ENCODE peak calls at places on chromosomes 13 and 19, in six cellular contexts. H is lower lobe of right lung, P is AG04450, F is psoas muscle, Y is hepatocyte, K is neural progenitor cell. N is an unnamed sample. For H3K9me3, the result is how much of the 10 kb centered on the place peaks cover.

GRCh38 chr13:25908390-25908789 is 143.4 kb downstream of the SHISA2 start:
- DNase-seq in H (no peak), P (no peak), F (no peak), Y (no peak), K (peak), N (no peak)

GRCh38 chr19:3099347-3100145 is 5.4 kb downstream of the GNA11 start:
- DNase-seq in H (no peak), P (no peak), F (no peak), Y (no peak), K (no peak), N (no peak)

GRCh38 chr19:17323274-17323972 is 11.2 kb downstream of the ANO8 start:
- DNase-seq in H (no peak), P (no peak), F (no peak), Y (no peak), K (no peak), N (no peak)

GRCh38 chr19:48935864-48936263 is 2.4 kb downstream of the DHDH start:
- DNase-seq in H (no peak), P (no peak), F (no peak), Y (no peak), K (no peak), N (no peak)

GRCh38 chr19:30113182-30113581 is 171.1 kb downstream of the URI1 start:
- DNase-seq in H (no peak), P (no peak), F (no peak), Y (no peak), K (no peak), N (no peak)

GRCh38 chr13:55728229-55728628 is 1412.5 kb upstream of the PRR20A start:
- DNase-seq in H (no peak), P (no peak), F (no peak), Y (no peak), K (no peak), N (no peak)

GRCh38 chr13:113562866-113563265 is 21.7 kb upstream of the TFDP1 start:
- DNase-seq in H (peak), P (no peak), F (no peak), Y (no peak), K (no peak), N (no peak)

GRCh38 chr13:78700121-78700910 is 41.4 kb upstream of the OBI1 start:
- DNase-seq in H (no peak), P (no peak), F (no peak), Y (no peak), K (no peak), N (no peak)

GRCh38 chr19:37803250-37803854 is 24.0 kb upstream of the ZNF573 start:
- DNase-seq in H (no peak), P (no peak), F (no peak), Y (no peak), K (no peak), N (no peak)

GRCh38 chr13:48258002-48258401 is 25.0 kb downstream of the ITM2B start:
- DNase-seq in H (no peak), P (no peak), F (no peak), Y (no peak), K (no peak), N (no peak)

GRCh38 chr19:29771708-29772415 is 39.9 kb upstream of the CCNE1 start:
- DNase-seq in H (no peak), P (peak), F (peak), Y (peak), K (peak), N (peak)

GRCh38 chr19:9144920-9145319 is 4.7 kb downstream of the ZNF317 start:
- DNase-seq in H (no peak), P (no peak), F (no peak), Y (no peak), K (no peak), N (no peak)

GRCh38 chr19:17796838-17797168 is 1.9 kb downstream of the B3GNT3 start:
- DNase-seq in H (no peak), P (no peak), F (no peak), Y (no peak), K (peak), N (no peak)

GRCh38 chr13:108227651-108228272 is 9.6 kb downstream of the ABHD13 start:
- DNase-seq in H (no peak), P (no peak), F (no peak), Y (peak), K (peak), N (no peak)

GRCh38 chr13:99746857-99747710 is 224.5 kb downstream of the ZIC5 start:
- DNase-seq in H (no peak), P (no peak), F (no peak), Y (no peak), K (peak), N (peak)

GRCh38 chr19:50998686-50999085 is 2.7 kb downstream of the KLK8 start:
- DNase-seq in H (no peak), P (no peak), F (no peak), Y (no peak), K (no peak), N (no peak)

GRCh38 chr13:109156181-109156935 is 526.9 kb downstream of the MYO16 start:
- DNase-seq in H (no peak), P (peak), F (no peak), Y (no peak), K (no peak), N (no peak)

GRCh38 chr13:24802074-24802473 is 38.1 kb downstream of the RNF17 start:
- DNase-seq in H (no peak), P (no peak), F (no peak), Y (no peak), K (no peak), N (no peak)

GRCh38 chr19:28468701-28469459 is 744.1 kb downstream of the UQCRFS1 start:
- DNase-seq in H (peak), P (no peak), F (no peak), Y (peak), K (peak), N (no peak)

GRCh38 chr13:21354721-21355120 is 104.4 kb downstream of the ZDHHC20 start:
- DNase-seq in H (no peak), P (no peak), F (no peak), Y (no peak), K (no peak), N (no peak)

GRCh38 chr13:102394158-102395053 is 7.4 kb downstream of the FGF14 start:
- DNase-seq in H (peak), P (peak), F (peak), Y (peak), K (peak), N (peak)

GRCh38 chr13:98143157-98143553 is 261 bp downstream of the FARP1 start:
- DNase-seq in H (peak), P (no peak), F (no peak), Y (no peak), K (no peak), N (no peak)

GRCh38 chr13:110119943-110120905 is 186.7 kb downstream of the COL4A1 start:
- DNase-seq in H (no peak), P (no peak), F (no peak), Y (no peak), K (no peak), N (no peak)

GRCh38 chr19:336067-336614 is 8.5 kb downstream of the MIER2 start:
- DNase-seq in H (no peak), P (no peak), F (no peak), Y (no peak), K (no peak), N (no peak)

GRCh38 chr13:73038064-73038463 is 20.7 kb upstream of the KLF5 start:
- DNase-seq in H (no peak), P (no peak), F (no peak), Y (no peak), K (no peak), N (no peak)

GRCh38 chr13:73035660-73036059 is 23.1 kb upstream of the KLF5 start:
- DNase-seq in H (no peak), P (no peak), F (no peak), Y (peak), K (no peak), N (no peak)

GRCh38 chr13:73039201-73040108 is 19.4 kb upstream of the KLF5 start:
- DNase-seq in H (no peak), P (no peak), F (no peak), Y (no peak), K (no peak), N (no peak)

GRCh38 chr13:73034901-73035300 is 23.9 kb upstream of the KLF5 start:
- DNase-seq in H (no peak), P (no peak), F (no peak), Y (no peak), K (no peak), N (no peak)

DNA sequence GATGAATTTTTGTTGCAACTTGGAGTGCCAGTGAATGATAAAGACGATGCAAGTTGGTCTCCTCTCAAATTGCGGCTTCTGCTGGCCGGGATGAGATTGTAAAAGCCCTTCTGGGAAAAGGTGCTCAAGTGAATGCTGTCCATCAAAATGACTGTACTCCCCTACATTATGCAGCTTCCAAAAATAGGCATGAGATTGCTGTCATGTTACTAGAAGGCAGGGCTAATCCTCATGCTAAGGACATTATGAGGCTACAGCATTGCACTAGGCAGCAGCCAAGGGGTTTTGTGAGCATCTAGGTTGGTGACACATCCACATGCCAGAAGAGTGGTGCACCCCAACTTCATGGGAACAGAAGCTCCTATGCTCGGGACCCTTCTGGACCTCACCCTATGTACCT is 22.2 kb upstream of the KLF5 start:
- DNase-seq in H (no peak), P (no peak), F (no peak), Y (no peak), K (no peak), N (no peak)
- H3K9me3 ChIP-seq in H (under half), P (under half), F (under half), Y (under half), K (under half), N (under half)

GRCh38 chr13:19074519-19074918 is 107.1 kb downstream of the TUBA3C start:
- DNase-seq in H (no peak), P (no peak), F (no peak), Y (no peak), K (no peak), N (no peak)

GRCh38 chr13:19071161-19071936 is 110.3 kb downstream of the TUBA3C start:
- DNase-seq in H (no peak), P (no peak), F (no peak), Y (no peak), K (no peak), N (no peak)

GRCh38 chr13:19070398-19070735 is 111.3 kb downstream of the TUBA3C start:
- DNase-seq in H (no peak), P (no peak), F (no peak), Y (no peak), K (no peak), N (no peak)

GRCh38 chr13:19069684-19070397 is 111.8 kb downstream of the TUBA3C start:
- DNase-seq in H (no peak), P (no peak), F (no peak), Y (no peak), K (no peak), N (no peak)

DNA sequence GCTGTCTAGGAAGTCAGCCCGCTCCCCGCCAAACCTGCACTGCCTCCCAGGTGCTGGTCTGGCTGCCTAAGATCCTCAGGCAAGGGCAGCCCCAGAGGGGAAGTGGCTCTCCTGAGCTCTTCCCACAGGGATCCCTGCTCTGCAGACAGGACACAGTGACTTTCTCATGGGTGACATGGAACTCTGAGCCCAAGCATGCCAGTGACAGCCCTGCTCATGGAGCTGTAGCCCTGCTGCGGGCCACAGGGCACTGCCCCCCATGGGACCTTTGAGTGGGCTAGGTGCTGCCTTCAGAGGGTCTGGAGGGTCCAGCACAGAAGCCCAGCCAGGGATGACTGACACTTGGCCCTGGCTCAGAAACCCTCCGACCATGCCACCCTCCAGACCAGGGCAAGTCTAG is 109.1 kb downstream of the TUBA3C start:
- DNase-seq in H (peak), P (no peak), F (no peak), Y (no peak), K (no peak), N (no peak)
- H3K9me3 ChIP-seq in H (under half), P (half or more), F (under half), Y (under half), K (under half), N (under half)

GRCh38 chr19:57355916-57356315 is 4.8 kb downstream of the ZNF304 start:
- DNase-seq in H (no peak), P (no peak), F (no peak), Y (no peak), K (no peak), N (no peak)
- H3K9me3 ChIP-seq in H (half or more), P (under half), F (under half), Y (under half), K (under half), N (under half)

DNA sequence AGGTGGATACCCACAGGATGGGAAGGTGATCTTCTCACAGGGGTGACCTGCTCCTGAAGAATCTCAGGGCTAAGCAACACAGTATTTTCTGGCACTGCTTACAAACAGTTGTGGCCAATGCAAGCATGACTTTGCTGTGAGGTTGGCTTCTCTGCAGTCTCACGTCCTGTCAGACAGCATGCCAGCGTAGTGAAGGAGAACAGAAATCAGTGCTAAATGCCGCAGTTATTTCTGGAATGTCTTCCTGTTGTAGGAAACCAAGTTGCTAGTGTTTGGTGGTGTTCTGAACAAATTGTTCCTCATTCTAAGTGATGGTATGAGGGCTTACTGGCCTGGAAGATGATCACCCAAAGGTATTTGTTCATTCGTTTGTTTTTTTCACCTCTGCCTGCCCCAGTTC is 320.1 kb downstream of the MTUS2 start:
- DNase-seq in H (no peak), P (no peak), F (no peak), Y (peak), K (no peak), N (no peak)
- H3K9me3 ChIP-seq in H (under half), P (under half), F (under half), Y (under half), K (under half), N (under half)

DNA sequence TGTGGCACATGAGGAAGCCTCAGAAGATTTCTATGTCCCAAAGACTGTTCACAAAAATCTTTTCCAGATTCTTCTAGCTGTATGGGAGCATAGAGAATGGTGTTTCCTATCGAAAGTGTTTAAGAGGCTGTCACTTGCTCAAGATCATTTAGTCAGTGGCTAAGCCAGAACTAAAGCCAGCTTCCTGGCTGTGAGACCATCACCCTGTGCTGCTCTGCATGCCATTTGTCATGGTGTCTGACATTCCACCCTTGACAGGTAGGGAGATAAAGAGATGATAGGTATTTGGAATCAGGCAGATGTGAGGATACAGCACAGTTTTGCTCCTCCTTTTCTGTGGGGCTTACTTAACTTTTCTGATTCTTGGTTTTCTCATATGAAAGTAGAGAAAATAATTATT is 177.3 kb downstream of the DNAJC15 start:
- DNase-seq in H (no peak), P (no peak), F (no peak), Y (no peak), K (no peak), N (no peak)
- H3K9me3 ChIP-seq in H (under half), P (under half), F (under half), Y (under half), K (under half), N (under half)

N was measured in NT2/D1.